ENCODE peak calls at places on chromosomes 5 and 9, in six cellular contexts. V is GDM1, F is NCI-H1048, O is NCI-H1092, C is DMS53, I is GM06990. P is an unnamed sample.

GRCh38 chr9:129619787-129620668 is 873 bp downstream of the C9orf50 start:
- DNase-seq in V (no peak), F (no peak), O (no peak), C (peak), I (no peak), P (peak)

GRCh38 chr5:56298329-56298962 is 65.3 kb upstream of the ANKRD55 start:
- DNase-seq in V (no peak), F (no peak), O (no peak), C (no peak), I (no peak), P (peak)

GRCh38 chr5:106522296-106522695 is 1148.4 kb downstream of the EFNA5 start:
- DNase-seq in V (no peak), F (no peak), O (no peak), C (peak), I (no peak), P (no peak)

GRCh38 chr5:154966081-154966841 is 25.4 kb downstream of the MRPL22 start:
- DNase-seq in V (no peak), F (no peak), O (no peak), C (no peak), I (no peak), P (peak)

GRCh38 chr5:126334755-126335154 is 88.5 kb upstream of the GRAMD2B start:
- DNase-seq in V (no peak), F (no peak), O (no peak), C (no peak), I (no peak), P (no peak)

GRCh38 chr9:126773004-126773607 is 31.7 kb upstream of the ZBTB43 start:
- DNase-seq in V (no peak), F (no peak), O (no peak), C (peak), I (no peak), P (no peak)

GRCh38 chr9:35489313-35490154 is at the start of gene RUSC2:
- DNase-seq in V (peak), F (peak), O (peak), C (peak), I (peak), P (peak)

GRCh38 chr9:114501786-114502682 is 3.2 kb downstream of the WHRN start:
- DNase-seq in V (no peak), F (no peak), O (peak), C (peak), I (no peak), P (no peak)

GRCh38 chr5:140481758-140482157 is 65.7 kb upstream of the EIF4EBP3 start:
- DNase-seq in V (no peak), F (no peak), O (no peak), C (no peak), I (no peak), P (no peak)

GRCh38 chr5:2697446-2698200 is 53.9 kb downstream of the IRX2 start:
- DNase-seq in V (no peak), F (no peak), O (no peak), C (no peak), I (no peak), P (no peak)

GRCh38 chr5:159459132-159459627 is 128.9 kb upstream of the IL12B start:
- DNase-seq in V (no peak), F (no peak), O (no peak), C (no peak), I (no peak), P (no peak)

GRCh38 chr9:134063088-134063875 is 4.5 kb downstream of the BRD3 start:
- DNase-seq in V (no peak), F (no peak), O (no peak), C (no peak), I (no peak), P (peak)

GRCh38 chr9:75447281-75447680 is 359.0 kb downstream of the OSTF1 start:
- DNase-seq in V (no peak), F (no peak), O (no peak), C (no peak), I (no peak), P (no peak)

GRCh38 chr9:132973713-132974112 is 4.8 kb upstream of the GFI1B start:
- DNase-seq in V (peak), F (no peak), O (no peak), C (peak), I (no peak), P (no peak)

GRCh38 chr5:171485668-171486067 is 66.2 kb downstream of the FGF18 start:
- DNase-seq in V (no peak), F (no peak), O (no peak), C (no peak), I (no peak), P (no peak)

GRCh38 chr5:127970081-127970480 is 113.5 kb upstream of the SLC12A2 start:
- DNase-seq in V (no peak), F (no peak), O (no peak), C (no peak), I (no peak), P (no peak)

GRCh38 chr9:108889649-108890067 is 27.6 kb downstream of the ACTL7A start:
- DNase-seq in V (peak), F (no peak), O (no peak), C (peak), I (no peak), P (no peak)

GRCh38 chr9:98995059-98995665 is 51.5 kb downstream of the COL15A1 start:
- DNase-seq in V (no peak), F (no peak), O (no peak), C (no peak), I (no peak), P (peak)

GRCh38 chr5:39759696-39760095 is 334.9 kb upstream of the DAB2 start:
- DNase-seq in V (no peak), F (no peak), O (no peak), C (no peak), I (peak), P (no peak)

GRCh38 chr5:16617272-16617973 is 626 bp upstream of the RETREG1 start:
- DNase-seq in V (no peak), F (no peak), O (peak), C (no peak), I (peak), P (peak)

GRCh38 chr5:74916831-74917710 is 50.9 kb upstream of the FAM169A start:
- DNase-seq in V (no peak), F (no peak), O (no peak), C (peak), I (no peak), P (no peak)